ENCODE peak calls at places on chromosome 12, in eight cellular contexts. S is effector memory CD4-positive, alpha-beta T cell; N is stomach; Z is CD8-positive, alpha-beta T cell; Q is astrocyte; J is adipocyte; M is dorsolateral prefrontal cortex; V is heart left ventricle. D is an unnamed sample.

GRCh38 chr12:75837700-75838099 is 193.9 kb downstream of the PHLDA1 start:
- DNase-seq in M (no peak), S (no peak), Q (no peak), J (no peak), Z (no peak), V (peak), N (no peak), D (no peak)

GRCh38 chr12:91460457-91460856 is 277.8 kb upstream of the DCN start:
- DNase-seq in Q (no peak), M (no peak), N (no peak), J (no peak), S (no peak), Z (no peak), V (no peak), D (no peak)

GRCh38 chr12:31819427-31819826 is 90.6 kb upstream of the AMN1 start:
- DNase-seq in M (no peak), N (no peak), J (no peak), Z (no peak), S (no peak), V (no peak), Q (no peak), D (no peak)

GRCh38 chr12:63922446-63922845 is 77.9 kb downstream of the SRGAP1 start:
- DNase-seq in M (no peak), Q (peak), J (peak), Z (no peak), N (no peak), S (no peak), V (no peak), D (no peak)

GRCh38 chr12:121537814-121538698 is 42.8 kb downstream of the KDM2B start:
- DNase-seq in N (peak), V (no peak), M (no peak), S (no peak), J (peak), Q (no peak), Z (peak), D (no peak)

GRCh38 chr12:10366875-10367274 is 23.0 kb downstream of the KLRK1 start:
- DNase-seq in Q (no peak), V (no peak), N (no peak), M (no peak), J (peak), S (no peak), Z (no peak), D (no peak)

GRCh38 chr12:100077367-100077766 is 65.3 kb downstream of the BLTP3B start:
- DNase-seq in N (no peak), S (no peak), Z (no peak), M (no peak), J (peak), Q (no peak), V (no peak), D (no peak)

GRCh38 chr12:57101892-57102695 is 9.1 kb downstream of the STAT6 start:
- DNase-seq in J (no peak), Z (no peak), S (no peak), V (no peak), M (no peak), Q (no peak), N (peak), D (no peak)

GRCh38 chr12:118842753-118843335 is 138.5 kb upstream of the SRRM4 start:
- DNase-seq in S (no peak), V (no peak), J (no peak), N (no peak), Z (no peak), Q (no peak), M (peak), D (no peak)

GRCh38 chr12:106705971-106706370 is 68.5 kb upstream of the RIC8B start:
- DNase-seq in Z (no peak), Q (no peak), S (no peak), M (no peak), J (no peak), V (no peak), N (no peak), D (no peak)

GRCh38 chr12:103269962-103270361 is 225.8 kb downstream of the C12orf42 start:
- DNase-seq in N (no peak), Z (no peak), V (no peak), M (no peak), J (no peak), S (no peak), Q (peak), D (no peak)

GRCh38 chr12:109680521-109681030 is 33.0 kb upstream of the FAM222A start:
- DNase-seq in S (no peak), Q (no peak), M (no peak), N (peak), J (no peak), Z (no peak), V (no peak), D (no peak)

GRCh38 chr12:6277982-6278438 is 32.5 kb upstream of the PLEKHG6 start:
- DNase-seq in N (peak), Q (no peak), Z (no peak), S (no peak), M (no peak), V (no peak), J (no peak), D (peak)

GRCh38 chr12:56600753-56601152 is 29.4 kb downstream of the BAZ2A start:
- DNase-seq in Q (no peak), N (no peak), V (no peak), S (no peak), M (no peak), J (no peak), Z (no peak), D (no peak)

GRCh38 chr12:54217774-54218221 is 29.0 kb upstream of the SMUG1 start:
- DNase-seq in M (peak), N (peak), Q (no peak), V (peak), J (no peak), S (no peak), Z (no peak), D (no peak)

GRCh38 chr12:112900298-112901145 is 6.2 kb upstream of the OAS1 start:
- DNase-seq in M (no peak), J (peak), S (peak), V (no peak), Q (peak), Z (peak), N (peak), D (no peak)

GRCh38 chr12:56046027-56046780 is 4.5 kb downstream of the RPS26 start:
- DNase-seq in V (no peak), M (no peak), Z (no peak), J (no peak), Q (no peak), S (no peak), N (no peak), D (no peak)

GRCh38 chr12:11499802-11500201 is 104.4 kb upstream of the PRB2 start:
- DNase-seq in J (no peak), S (no peak), Q (no peak), V (no peak), M (no peak), N (no peak), Z (no peak), D (no peak)

GRCh38 chr12:81896771-81897170 is 137.6 kb upstream of the PPFIA2 start:
- DNase-seq in Q (peak), J (peak), M (no peak), V (no peak), S (no peak), N (no peak), Z (no peak), D (no peak)

GRCh38 chr12:38907171-38907923 is 2.0 kb upstream of the CPNE8 start:
- DNase-seq in J (no peak), M (no peak), S (no peak), Q (no peak), Z (no peak), N (no peak), V (no peak), D (no peak)
- H3K4me3 ChIP-seq in J (peak), M (peak), S (peak), Q (peak), Z (peak), N (peak), V (peak), D (peak)

DNA sequence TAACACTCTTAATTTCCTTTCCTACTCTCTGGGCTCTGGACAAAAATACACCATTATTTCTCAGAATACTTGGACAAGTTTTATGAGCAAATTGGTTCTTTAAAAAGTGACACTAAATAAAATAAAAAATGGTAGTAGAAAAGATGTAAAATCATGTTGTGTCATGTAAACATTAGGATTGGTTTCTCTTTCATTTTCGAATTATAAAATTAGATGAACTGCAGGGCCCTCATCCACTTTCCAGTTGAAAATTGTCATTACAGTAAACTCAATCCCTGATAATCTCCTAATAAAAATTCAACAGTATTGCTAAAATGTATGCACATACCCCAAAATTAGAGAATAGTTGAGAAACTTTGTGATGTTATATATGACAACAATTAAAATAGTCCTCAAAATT is 61.3 kb upstream of the C12orf71 start:
- DNase-seq in J (no peak), N (no peak), S (no peak), Q (no peak), M (no peak), V (no peak), Z (no peak), D (no peak)
- H3K4me3 ChIP-seq in J (peak), N (no peak), S (no peak), Q (no peak), M (no peak), V (no peak), Z (no peak), D (no peak)

GRCh38 chr12:78167510-78167909 is 336.8 kb downstream of the NAV3 start:
- DNase-seq in S (no peak), M (no peak), Q (no peak), Z (no peak), N (no peak), J (no peak), V (no peak), D (no peak)

GRCh38 chr12:78171082-78171481 is 340.4 kb downstream of the NAV3 start:
- DNase-seq in J (no peak), Z (no peak), V (no peak), S (no peak), M (no peak), Q (no peak), N (no peak), D (no peak)
- H3K4me3 ChIP-seq in J (no peak), Z (no peak), V (no peak), S (no peak), M (no peak), Q (no peak), N (no peak), D (no peak)

GRCh38 chr12:17284873-17285272 is 678.9 kb upstream of the LMO3 start:
- DNase-seq in V (no peak), Q (no peak), N (no peak), M (no peak), Z (no peak), S (no peak), J (no peak), D (no peak)
- H3K4me3 ChIP-seq in V (no peak), Q (no peak), N (no peak), M (no peak), Z (no peak), S (no peak), J (no peak), D (no peak)

GRCh38 chr12:25005376-25005775 is 56.5 kb upstream of the BCAT1 start:
- DNase-seq in N (no peak), M (no peak), J (no peak), Q (no peak), S (no peak), V (no peak), Z (no peak), D (no peak)
- H3K4me3 ChIP-seq in N (no peak), M (no peak), J (no peak), Q (no peak), S (no peak), V (no peak), Z (no peak), D (no peak)

D was measured in gastrocnemius medialis.